ENCODE peak calls at places on chromosomes 11 and 22, in seven cellular contexts. M is brain microvascular endothelial cell, G is PC-9, A is upper lobe of right lung, S is right lobe of liver, Z is aorta, I is A549. U is an unnamed sample.

GRCh38 chr11:67561971-67562560 is 21.5 kb upstream of the GSTP1 start:
- DNase-seq in M (no peak), G (no peak), A (no peak), S (no peak), Z (no peak), I (peak), U (peak)

GRCh38 chr11:120212259-120212888 is 1.5 kb downstream of the OAF start:
- DNase-seq in M (no peak), G (no peak), A (no peak), S (peak), Z (no peak), I (no peak), U (no peak)

GRCh38 chr11:50030193-50030592 is 2.5 kb upstream of the OR4C45 start:
- DNase-seq in M (no peak), G (no peak), A (no peak), S (no peak), Z (no peak), I (no peak), U (no peak)

GRCh38 chr11:35515224-35515623 is 10.2 kb downstream of the PAMR1 start:
- DNase-seq in M (peak), G (no peak), A (no peak), S (no peak), Z (no peak), I (no peak), U (peak)

GRCh38 chr11:124329787-124330478 is 9.9 kb upstream of the OR8D2 start:
- DNase-seq in M (no peak), G (no peak), A (no peak), S (no peak), Z (no peak), I (no peak), U (peak)

GRCh38 chr11:78037056-78037455 is 14.0 kb upstream of the KCTD14 start:
- DNase-seq in M (no peak), G (peak), A (peak), S (peak), Z (no peak), I (no peak), U (no peak)

GRCh38 chr22:32617883-32618282 is 143.3 kb downstream of the FBXO7 start:
- DNase-seq in M (no peak), G (no peak), A (no peak), S (no peak), Z (no peak), I (no peak), U (no peak)

GRCh38 chr22:33869946-33870345 is 50.3 kb downstream of the LARGE1 start:
- DNase-seq in M (no peak), G (no peak), A (no peak), S (no peak), Z (no peak), I (peak), U (no peak)

GRCh38 chr11:45092901-45093760 is 53.3 kb upstream of the PRDM11 start:
- DNase-seq in M (peak), G (no peak), A (no peak), S (no peak), Z (no peak), I (no peak), U (peak)

GRCh38 chr11:76709259-76709658 is 38.7 kb upstream of the LRRC32 start:
- DNase-seq in M (no peak), G (no peak), A (no peak), S (no peak), Z (no peak), I (no peak), U (no peak)

GRCh38 chr11:1218256-1218787 is 4.5 kb upstream of the MUC5B start:
- DNase-seq in M (no peak), G (no peak), A (peak), S (peak), Z (peak), I (no peak), U (no peak)

GRCh38 chr11:2523821-2524391 is 79.1 kb downstream of the KCNQ1 start:
- DNase-seq in M (no peak), G (no peak), A (peak), S (peak), Z (peak), I (no peak), U (no peak)

GRCh38 chr11:32213223-32213622 is 122.3 kb downstream of the RCN1 start:
- DNase-seq in M (peak), G (no peak), A (no peak), S (no peak), Z (no peak), I (peak), U (peak)

GRCh38 chr11:78722786-78723185 is 148.1 kb upstream of the NARS2 start:
- DNase-seq in M (no peak), G (no peak), A (no peak), S (no peak), Z (no peak), I (no peak), U (no peak)

GRCh38 chr22:31241936-31242335 is 29.8 kb downstream of the LIMK2 start:
- DNase-seq in M (peak), G (no peak), A (no peak), S (no peak), Z (no peak), I (no peak), U (peak)

GRCh38 chr11:8335683-8336082 is 72.0 kb upstream of the LMO1 start:
- DNase-seq in M (peak), G (no peak), A (no peak), S (no peak), Z (no peak), I (no peak), U (no peak)

GRCh38 chr11:65537620-65538231 is 12.8 kb downstream of the SCYL1 start:
- DNase-seq in M (no peak), G (no peak), A (no peak), S (no peak), Z (no peak), I (no peak), U (no peak)

GRCh38 chr22:50089231-50090140 is at the start of gene MOV10L1:
- DNase-seq in M (no peak), G (no peak), A (no peak), S (no peak), Z (peak), I (no peak), U (peak)

GRCh38 chr11:35923452-35923851 is 20.4 kb upstream of the LDLRAD3 start:
- DNase-seq in M (no peak), G (no peak), A (no peak), S (no peak), Z (no peak), I (no peak), U (peak)

GRCh38 chr11:44286268-44286880 is 23.6 kb downstream of the ALX4 start:
- DNase-seq in M (peak), G (peak), A (no peak), S (peak), Z (peak), I (peak), U (peak)

GRCh38 chr11:40030867-40031266 is 1428.6 kb downstream of the LRRC4C start:
- DNase-seq in M (no peak), G (no peak), A (no peak), S (no peak), Z (no peak), I (no peak), U (no peak)

GRCh38 chr11:119890466-119890865 is 161.5 kb upstream of the NECTIN1 start:
- DNase-seq in M (no peak), G (no peak), A (peak), S (no peak), Z (no peak), I (no peak), U (no peak)

GRCh38 chr11:123745764-123746451 is 4.4 kb upstream of the ZNF202 start:
- DNase-seq in M (no peak), G (no peak), A (no peak), S (no peak), Z (no peak), I (no peak), U (no peak)

GRCh38 chr11:6647836-6648235 is 7.8 kb downstream of the DCHS1 start:
- DNase-seq in M (no peak), G (no peak), A (no peak), S (no peak), Z (no peak), I (no peak), U (no peak)

GRCh38 chr11:126608626-126609010 is 253.1 kb downstream of the ST3GAL4 start:
- DNase-seq in M (no peak), G (no peak), A (no peak), S (no peak), Z (peak), I (no peak), U (no peak)

GRCh38 chr22:20569059-20570058 is 61.9 kb downstream of the MED15 start:
- DNase-seq in M (peak), G (peak), A (peak), S (no peak), Z (peak), I (peak), U (peak)

GRCh38 chr11:115502636-115503082 is 1.6 kb downstream of the CADM1 start:
- DNase-seq in M (no peak), G (no peak), A (no peak), S (no peak), Z (peak), I (no peak), U (no peak)

GRCh38 chr11:86592659-86593451 is 79.6 kb downstream of the ME3 start:
- DNase-seq in M (peak), G (peak), A (no peak), S (peak), Z (no peak), I (peak), U (peak)

GRCh38 chr11:34416088-34416487 is 22.6 kb upstream of the CAT start:
- DNase-seq in M (no peak), G (no peak), A (no peak), S (no peak), Z (no peak), I (no peak), U (no peak)

GRCh38 chr11:118170892-118171273 is 5.6 kb downstream of the SCN2B start:
- DNase-seq in M (no peak), G (no peak), A (no peak), S (no peak), Z (no peak), I (no peak), U (no peak)

GRCh38 chr22:29150701-29151100 is 55.0 kb upstream of the EMID1 start:
- DNase-seq in M (no peak), G (no peak), A (no peak), S (no peak), Z (peak), I (no peak), U (no peak)

GRCh38 chr11:130423541-130424155 is 4.8 kb downstream of the ADAMTS8 start:
- DNase-seq in M (no peak), G (no peak), A (no peak), S (no peak), Z (no peak), I (no peak), U (no peak)

GRCh38 chr11:130424613-130425140 is 3.7 kb downstream of the ADAMTS8 start:
- DNase-seq in M (no peak), G (no peak), A (no peak), S (no peak), Z (no peak), I (no peak), U (no peak)

GRCh38 chr11:130426223-130427048 is 2.0 kb downstream of the ADAMTS8 start:
- DNase-seq in M (no peak), G (no peak), A (no peak), S (no peak), Z (no peak), I (no peak), U (no peak)

GRCh38 chr11:130427049-130427388 is 1.4 kb downstream of the ADAMTS8 start:
- DNase-seq in M (no peak), G (no peak), A (no peak), S (no peak), Z (no peak), I (no peak), U (no peak)

DNA sequence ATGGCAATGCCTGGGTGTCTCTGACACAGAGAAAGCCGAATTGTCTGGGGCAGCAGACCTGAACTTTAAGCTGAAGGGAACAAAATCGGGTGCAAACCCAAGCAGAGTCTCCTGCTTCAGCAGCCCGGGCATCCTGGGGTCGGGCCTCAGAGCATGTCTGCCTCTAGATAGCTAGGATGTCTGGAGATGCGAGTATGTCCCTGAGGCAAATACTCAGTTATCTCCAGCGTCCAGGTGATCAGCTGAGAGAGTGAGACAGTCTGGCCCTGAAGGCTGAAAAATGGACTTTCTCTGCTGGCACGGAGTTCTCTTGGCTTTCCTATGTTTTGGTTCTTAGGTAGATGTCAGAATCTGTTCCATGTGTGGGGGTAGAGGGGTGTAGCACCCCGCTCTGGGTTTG is 3.3 kb downstream of the ADAMTS8 start:
- DNase-seq in M (no peak), G (no peak), A (no peak), S (no peak), Z (no peak), I (no peak), U (no peak)
- H3K4me3 ChIP-seq in M (no peak), G (no peak), A (no peak), S (no peak), Z (no peak), I (no peak), U (no peak)

GRCh38 chr22:47303161-47303890 is 540.9 kb downstream of the TBC1D22A start:
- DNase-seq in M (no peak), G (peak), A (no peak), S (no peak), Z (no peak), I (no peak), U (no peak)
- H3K4me3 ChIP-seq in M (no peak), G (no peak), A (no peak), S (no peak), Z (no peak), I (no peak), U (no peak)

GRCh38 chr11:68783216-68783821 is 32.0 kb upstream of the TESMIN start:
- DNase-seq in M (no peak), G (no peak), A (no peak), S (no peak), Z (peak), I (no peak), U (no peak)
- H3K4me3 ChIP-seq in M (no peak), G (no peak), A (no peak), S (no peak), Z (no peak), I (no peak), U (no peak)

GRCh38 chr11:75388386-75389275 is 10.7 kb upstream of the RPS3 start:
- DNase-seq in M (peak), G (peak), A (peak), S (peak), Z (peak), I (peak), U (peak)
- H3K4me3 ChIP-seq in M (no peak), G (no peak), A (no peak), S (no peak), Z (no peak), I (no peak), U (no peak)

GRCh38 chr22:26642465-26643367 is 14.7 kb upstream of the MIAT start:
- DNase-seq in M (no peak), G (no peak), A (no peak), S (peak), Z (no peak), I (no peak), U (no peak)
- H3K4me3 ChIP-seq in M (no peak), G (no peak), A (no peak), S (no peak), Z (no peak), I (no peak), U (no peak)